ENCODE peak calls at places on chromosomes 6 and 20, in nine cellular contexts. Z is HCT116; E is astrocyte; M is activated CD4-positive, alpha-beta T cell treated with anti-CD3 and anti-CD28 coated beads, Interleukin-2, amount 50 U/mL, for 24 hours; N is KBM-7; F is NCI-H2029 treated with DMSO at 0.1 percent for 48 hours; K is SK-N-DZ; A is ecto neural progenitor cell; X is activated gamma-delta T cell treated with Interleukin-2 at 50 U/mL for 16 hours. H is an unnamed sample.

GRCh38 chr6:10598084-10598960 is 77.2 kb downstream of the GCNT2 start:
- DNase-seq in N (peak), F (no peak), K (no peak), A (no peak), M (no peak), Z (no peak), X (no peak), E (no peak), H (peak)

GRCh38 chr6:44016131-44016870 is 111.0 kb downstream of the MRPL14 start:
- DNase-seq in F (no peak), E (peak), N (no peak), Z (no peak), X (no peak), M (no peak), K (peak), A (no peak), H (no peak)

GRCh38 chr6:157221049-157221816 is 102.1 kb downstream of the TMEM242 start:
- DNase-seq in F (peak), M (peak), X (peak), N (peak), K (no peak), E (peak), Z (peak), A (peak), H (peak)

GRCh38 chr20:5524886-5525285 is 208.1 kb upstream of the PROKR2 start:
- DNase-seq in F (no peak), X (no peak), Z (no peak), K (no peak), M (no peak), E (no peak), N (no peak), A (no peak), H (no peak)

GRCh38 chr6:14129572-14129971 is 12.0 kb downstream of the CD83 start:
- DNase-seq in F (peak), K (peak), Z (peak), N (peak), E (peak), M (no peak), X (peak), A (peak), H (no peak)

GRCh38 chr20:62824476-62825287 is 7.8 kb downstream of the COL9A3 start:
- DNase-seq in K (peak), E (no peak), Z (no peak), A (no peak), X (no peak), N (peak), M (no peak), F (no peak), H (no peak)

GRCh38 chr20:37976862-37977261 is 56.4 kb downstream of the TTI1 start:
- DNase-seq in X (no peak), E (no peak), K (peak), Z (no peak), M (no peak), N (no peak), F (no peak), A (no peak), H (no peak)

GRCh38 chr6:166379800-166380199 is 2.9 kb downstream of the MPC1 start:
- DNase-seq in M (no peak), Z (no peak), A (no peak), F (peak), E (no peak), N (no peak), X (no peak), K (no peak), H (no peak)

GRCh38 chr6:13278184-13278583 is 50.2 kb downstream of the TBC1D7 start:
- DNase-seq in F (no peak), M (no peak), Z (no peak), A (no peak), E (no peak), X (no peak), N (peak), K (no peak), H (no peak)

GRCh38 chr6:155782739-155783459 is 327.3 kb upstream of the NOX3 start:
- DNase-seq in K (no peak), N (no peak), F (no peak), E (peak), X (no peak), M (no peak), Z (no peak), A (no peak), H (no peak)